ENCODE peak calls at places on chromosomes 6 and 20, in five cellular contexts. One of them, this sample, is unnamed.

GRCh38 chr6:41527721-41528408 is 18.3 kb upstream of the FOXP4 start:
- DNase-seq in mucosa of descending colon: peak
- DNase-seq in B cell: no peak
- DNase-seq in cardiac muscle cell: no peak
- DNase-seq in RWPE2: no peak
- DNase-seq in this sample: no peak

GRCh38 chr20:57006411-57007170 is 259.9 kb downstream of the BMP7 start:
- DNase-seq in mucosa of descending colon: no peak
- DNase-seq in RWPE2: no peak
- DNase-seq in B cell: no peak
- DNase-seq in cardiac muscle cell: no peak
- DNase-seq in this sample: no peak

GRCh38 chr20:52031574-52032303 is 159.8 kb downstream of the ZFP64 start:
- DNase-seq in RWPE2: no peak
- DNase-seq in mucosa of descending colon: no peak
- DNase-seq in cardiac muscle cell: no peak
- DNase-seq in B cell: no peak
- DNase-seq in this sample: no peak

GRCh38 chr6:166277021-166277420 is 31.2 kb downstream of the PRR18 start:
- DNase-seq in cardiac muscle cell: no peak
- DNase-seq in mucosa of descending colon: no peak
- DNase-seq in B cell: no peak
- DNase-seq in RWPE2: no peak
- DNase-seq in this sample: no peak

GRCh38 chr6:101824551-101825345 is 431.2 kb downstream of the GRIK2 start:
- DNase-seq in cardiac muscle cell: no peak
- DNase-seq in B cell: no peak
- DNase-seq in RWPE2: no peak
- DNase-seq in mucosa of descending colon: no peak
- DNase-seq in this sample: no peak

GRCh38 chr6:72975346-72975745 is 249.9 kb downstream of the KHDC1L start:
- DNase-seq in RWPE2: no peak
- DNase-seq in cardiac muscle cell: no peak
- DNase-seq in mucosa of descending colon: no peak
- DNase-seq in B cell: no peak
- DNase-seq in this sample: no peak

GRCh38 chr20:59016795-59017492 is 2.3 kb upstream of the TUBB1 start:
- DNase-seq in cardiac muscle cell: no peak
- DNase-seq in RWPE2: peak
- DNase-seq in mucosa of descending colon: no peak
- DNase-seq in B cell: peak
- DNase-seq in this sample: no peak

GRCh38 chr6:14713008-14713452 is 532.8 kb upstream of the JARID2 start:
- DNase-seq in B cell: no peak
- DNase-seq in cardiac muscle cell: no peak
- DNase-seq in mucosa of descending colon: no peak
- DNase-seq in RWPE2: no peak
- DNase-seq in this sample: no peak

GRCh38 chr20:51121272-51121671 is 98.4 kb upstream of the KCNG1 start:
- DNase-seq in B cell: no peak
- DNase-seq in RWPE2: peak
- DNase-seq in mucosa of descending colon: no peak
- DNase-seq in cardiac muscle cell: no peak
- DNase-seq in this sample: no peak

GRCh38 chr20:44888226-44889103 is 3.0 kb downstream of the YWHAB start:
- DNase-seq in cardiac muscle cell: no peak
- DNase-seq in mucosa of descending colon: no peak
- DNase-seq in B cell: no peak
- DNase-seq in RWPE2: no peak
- DNase-seq in this sample: no peak

DNA sequence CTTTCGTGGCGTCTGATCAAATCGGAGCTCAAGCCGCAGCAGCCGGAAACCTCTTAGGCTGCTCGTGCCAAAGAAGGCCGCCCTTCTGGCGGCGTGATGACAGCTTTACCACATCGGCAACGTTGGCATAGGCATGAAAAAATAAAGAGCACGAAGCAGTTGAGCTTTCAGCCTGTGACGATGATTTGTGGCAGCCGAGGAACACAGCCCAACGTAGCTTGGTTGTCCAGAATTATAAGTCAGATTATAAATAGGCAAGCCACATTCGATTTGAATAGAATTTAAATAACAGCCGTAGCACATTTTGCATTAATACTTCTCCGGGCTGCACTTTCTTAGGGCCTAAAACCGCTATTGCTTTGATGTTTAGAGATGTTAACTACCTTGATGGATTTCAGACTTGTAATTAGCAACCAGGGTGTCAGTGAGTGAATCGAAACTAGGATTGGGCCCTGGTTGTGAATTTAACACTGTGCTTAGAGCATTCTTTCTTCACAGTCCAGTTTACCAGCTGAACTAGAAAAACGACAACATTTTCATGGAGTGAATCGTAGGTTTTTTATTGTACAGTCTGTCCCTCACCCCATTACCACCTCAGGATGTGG is 862 bp upstream of the BCLAF1 start:
- DNase-seq in mucosa of descending colon: peak
- DNase-seq in B cell: peak
- DNase-seq in RWPE2: no peak
- DNase-seq in cardiac muscle cell: peak
- DNase-seq in this sample: peak
- TF ChIP-seq CTCF in mucosa of descending colon: no peak
- TF ChIP-seq CTCF in B cell: no peak
- TF ChIP-seq CTCF in RWPE2: no peak
- TF ChIP-seq CTCF in cardiac muscle cell: no peak
- TF ChIP-seq CTCF in this sample: no peak

DNA sequence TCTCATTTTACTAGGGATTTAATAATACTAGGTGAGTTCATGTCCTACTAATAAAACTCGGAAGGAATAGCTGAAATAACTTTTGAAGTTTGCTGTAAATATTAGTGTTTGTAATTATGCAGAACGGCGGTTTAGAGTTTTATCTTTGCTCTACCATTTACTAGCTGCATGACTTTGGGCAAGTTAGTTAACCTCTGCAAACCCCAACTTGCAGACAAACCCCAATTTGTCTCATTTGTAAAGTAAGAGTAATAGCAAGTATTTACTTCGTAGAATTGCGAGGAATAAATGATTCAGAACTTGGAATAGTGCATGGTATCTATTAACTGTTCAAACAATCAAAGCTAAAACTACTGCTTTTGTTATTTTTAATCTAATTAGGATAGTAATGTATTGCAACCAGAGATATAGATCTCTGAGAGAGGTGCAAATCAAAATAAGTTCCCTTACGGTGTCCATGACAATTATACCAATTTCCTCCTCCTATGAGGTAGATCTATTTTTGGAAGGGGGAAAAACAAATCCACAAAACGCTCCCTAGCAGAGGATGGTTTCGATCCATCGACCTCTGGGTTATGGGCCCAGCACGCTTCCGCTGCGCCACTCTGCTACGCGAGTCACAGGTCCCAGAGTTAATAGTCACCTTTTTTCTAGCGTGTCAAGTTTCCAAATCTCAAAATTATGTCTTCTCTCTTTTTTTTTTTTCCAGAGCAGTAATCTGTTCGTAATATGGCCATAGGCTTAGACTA is 35.1 kb upstream of the BTN3A2 start:
- DNase-seq in B cell: no peak
- DNase-seq in mucosa of descending colon: peak
- DNase-seq in cardiac muscle cell: no peak
- DNase-seq in RWPE2: no peak
- DNase-seq in this sample: no peak
- TF ChIP-seq CTCF in B cell: no peak
- TF ChIP-seq CTCF in mucosa of descending colon: no peak
- TF ChIP-seq CTCF in cardiac muscle cell: no peak
- TF ChIP-seq CTCF in RWPE2: no peak
- TF ChIP-seq CTCF in this sample: no peak

DNA sequence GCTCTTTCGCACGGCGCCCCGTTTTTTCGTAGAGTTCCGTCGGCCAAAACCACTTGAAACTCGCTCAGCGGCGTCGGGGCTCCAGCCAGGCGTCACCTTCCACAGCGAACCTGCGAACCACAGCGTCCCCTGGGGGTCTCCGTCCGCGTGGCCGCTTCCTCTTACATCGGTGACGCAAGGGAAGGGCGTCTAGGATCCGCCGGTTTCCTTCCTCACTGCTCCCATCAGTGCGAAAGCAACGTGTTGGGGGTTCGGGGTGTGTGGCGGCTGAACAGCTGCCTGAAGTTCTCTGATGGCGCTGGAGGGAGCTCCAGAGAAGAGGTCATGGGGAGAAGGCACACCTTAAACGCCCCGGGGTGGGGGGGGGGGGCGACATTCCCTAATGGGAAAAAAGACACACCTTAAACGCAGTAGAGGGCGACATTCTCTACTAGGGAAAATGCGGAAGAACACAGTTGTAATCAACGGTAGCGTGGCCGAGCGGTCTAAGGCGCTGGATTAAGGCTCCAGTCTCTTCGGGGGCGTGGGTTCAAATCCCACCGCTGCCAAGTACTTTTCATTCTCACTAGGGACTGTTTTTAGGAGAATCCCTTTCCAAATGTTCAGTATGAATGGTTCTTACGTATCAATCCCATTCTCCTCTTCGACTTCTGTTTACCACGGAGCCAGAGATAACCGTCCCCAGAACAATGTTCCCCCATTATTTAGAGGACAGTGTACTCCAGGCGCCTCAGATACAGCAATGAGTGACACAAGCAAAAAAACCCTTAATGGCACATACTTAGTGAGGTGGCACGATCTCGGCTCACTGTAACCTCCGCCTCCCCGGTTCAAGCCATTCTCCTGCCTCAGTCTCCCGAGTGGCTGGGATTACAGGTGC is 16.3 kb downstream of the ZNF311 start:
- DNase-seq in B cell: peak
- DNase-seq in mucosa of descending colon: peak
- DNase-seq in RWPE2: no peak
- DNase-seq in cardiac muscle cell: peak
- DNase-seq in this sample: no peak
- TF ChIP-seq CTCF in B cell: peak
- TF ChIP-seq CTCF in mucosa of descending colon: no peak
- TF ChIP-seq CTCF in RWPE2: peak
- TF ChIP-seq CTCF in cardiac muscle cell: peak
- TF ChIP-seq CTCF in this sample: peak

GRCh38 chr6:106692823-106693216 is 63.4 kb downstream of the QRSL1 start:
- DNase-seq in RWPE2: no peak
- DNase-seq in B cell: no peak
- DNase-seq in cardiac muscle cell: no peak
- DNase-seq in mucosa of descending colon: no peak
- DNase-seq in this sample: no peak

GRCh38 chr6:106692112-106692822 is 62.9 kb downstream of the QRSL1 start:
- DNase-seq in mucosa of descending colon: no peak
- DNase-seq in RWPE2: no peak
- DNase-seq in B cell: no peak
- DNase-seq in cardiac muscle cell: no peak
- DNase-seq in this sample: no peak

GRCh38 chr6:106685833-106686232 is 56.5 kb downstream of the QRSL1 start:
- DNase-seq in mucosa of descending colon: no peak
- DNase-seq in RWPE2: no peak
- DNase-seq in B cell: no peak
- DNase-seq in cardiac muscle cell: no peak
- DNase-seq in this sample: no peak

GRCh38 chr6:106684011-106684410 is 54.6 kb downstream of the QRSL1 start:
- DNase-seq in RWPE2: no peak
- DNase-seq in cardiac muscle cell: no peak
- DNase-seq in mucosa of descending colon: no peak
- DNase-seq in B cell: no peak
- DNase-seq in this sample: no peak

DNA sequence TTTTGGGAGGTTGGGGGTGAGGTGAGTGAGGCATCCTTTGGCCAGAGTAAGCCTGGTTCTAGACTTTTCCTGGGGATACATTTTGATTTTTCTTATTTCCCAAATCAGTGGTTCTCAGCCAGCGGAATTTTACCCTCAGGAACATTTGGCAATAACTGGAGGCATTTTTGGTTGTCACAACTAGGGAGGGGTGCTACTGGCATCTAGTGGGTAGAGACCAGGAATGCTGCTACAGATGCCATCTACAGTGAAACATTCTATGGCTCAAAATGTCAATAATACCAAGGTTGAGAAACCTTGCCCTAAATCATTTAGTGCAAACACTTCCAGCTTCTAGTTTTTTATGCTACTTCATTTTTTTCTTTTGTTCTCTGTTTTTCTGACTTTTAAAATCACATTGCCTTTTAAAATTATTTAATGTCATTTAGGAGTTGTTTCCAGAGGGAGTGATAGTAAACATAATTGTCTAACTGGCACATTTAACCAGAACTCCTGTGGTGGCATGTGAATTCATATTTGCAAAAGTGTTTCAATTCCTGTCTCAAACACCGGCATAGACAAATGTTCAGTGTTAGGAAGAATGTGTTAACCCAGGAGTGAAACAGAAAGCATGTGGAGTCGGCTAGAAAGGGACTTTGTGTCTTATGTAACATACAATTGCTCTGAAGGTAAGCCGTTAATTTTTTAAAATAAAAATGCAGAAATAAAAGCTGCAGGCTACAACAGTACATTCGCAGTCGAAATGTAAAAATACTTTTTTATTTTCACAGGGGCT is 59.0 kb downstream of the QRSL1 start:
- DNase-seq in B cell: no peak
- DNase-seq in RWPE2: no peak
- DNase-seq in cardiac muscle cell: no peak
- DNase-seq in mucosa of descending colon: no peak
- DNase-seq in this sample: no peak
- TF ChIP-seq CTCF in B cell: no peak
- TF ChIP-seq CTCF in RWPE2: peak
- TF ChIP-seq CTCF in cardiac muscle cell: no peak
- TF ChIP-seq CTCF in mucosa of descending colon: no peak
- TF ChIP-seq CTCF in this sample: no peak

GRCh38 chr6:162736933-162737332 is 9.2 kb downstream of the PACRG start:
- DNase-seq in cardiac muscle cell: no peak
- DNase-seq in RWPE2: no peak
- DNase-seq in B cell: no peak
- DNase-seq in mucosa of descending colon: no peak
- DNase-seq in this sample: no peak
- TF ChIP-seq CTCF in cardiac muscle cell: no peak
- TF ChIP-seq CTCF in RWPE2: peak
- TF ChIP-seq CTCF in B cell: no peak
- TF ChIP-seq CTCF in mucosa of descending colon: no peak
- TF ChIP-seq CTCF in this sample: no peak

GRCh38 chr6:108556250-108556649 is 4.5 kb upstream of the FOXO3 start:
- DNase-seq in cardiac muscle cell: no peak
- DNase-seq in RWPE2: no peak
- DNase-seq in B cell: no peak
- DNase-seq in mucosa of descending colon: no peak
- DNase-seq in this sample: no peak

GRCh38 chr6:108559097-108559883 is 1.4 kb upstream of the FOXO3 start:
- DNase-seq in mucosa of descending colon: peak
- DNase-seq in cardiac muscle cell: peak
- DNase-seq in RWPE2: peak
- DNase-seq in B cell: peak
- DNase-seq in this sample: peak

GRCh38 chr6:108558372-108559096 is 2.2 kb upstream of the FOXO3 start:
- DNase-seq in B cell: peak
- DNase-seq in RWPE2: peak
- DNase-seq in cardiac muscle cell: peak
- DNase-seq in mucosa of descending colon: peak
- DNase-seq in this sample: peak

GRCh38 chr6:108556864-108557493 is 3.7 kb upstream of the FOXO3 start:
- DNase-seq in B cell: no peak
- DNase-seq in RWPE2: no peak
- DNase-seq in mucosa of descending colon: no peak
- DNase-seq in cardiac muscle cell: no peak
- DNase-seq in this sample: no peak

GRCh38 chr6:108557494-108558371 is 3.0 kb upstream of the FOXO3 start:
- DNase-seq in cardiac muscle cell: peak
- DNase-seq in B cell: peak
- DNase-seq in RWPE2: peak
- DNase-seq in mucosa of descending colon: peak
- DNase-seq in this sample: peak
- TF ChIP-seq CTCF in cardiac muscle cell: no peak
- TF ChIP-seq CTCF in B cell: peak
- TF ChIP-seq CTCF in RWPE2: peak
- TF ChIP-seq CTCF in mucosa of descending colon: no peak
- TF ChIP-seq CTCF in this sample: no peak